ENCODE peak calls at places on chromosomes 5 and 9, in ten cellular contexts. E, P, X, W, U, A, I, F, C and Q are unnamed samples. For H3K27me3, the result is how much of the 10 kb centered on the place peaks cover.

GRCh38 chr5:87120518-87121314 is 147.0 kb upstream of the RASA1 start:
- DNase-seq in U (peak), X (no peak), E (no peak), I (peak), P (peak), A (peak), W (peak), C (no peak), F (no peak), Q (peak)

GRCh38 chr9:130535818-130536521 is 43.4 kb upstream of the FUBP3 start:
- DNase-seq in X (no peak), P (peak), I (no peak), A (peak), C (no peak), U (peak), E (peak), W (no peak), F (peak), Q (no peak)

GRCh38 chr9:6641561-6641960 is 4.0 kb downstream of the GLDC start:
- DNase-seq in A (no peak), I (no peak), C (no peak), U (peak), P (no peak), X (no peak), E (no peak), W (no peak), F (no peak), Q (no peak)

GRCh38 chr9:546797-547223 is 294.7 kb upstream of the DMRT1 start:
- DNase-seq in P (peak), X (no peak), E (peak), C (no peak), A (peak), F (no peak), I (no peak), U (peak), W (no peak), Q (no peak)

GRCh38 chr9:70049672-70050271 is 6.1 kb downstream of the MAMDC2 start:
- DNase-seq in I (no peak), C (peak), X (no peak), F (peak), P (peak), A (peak), W (no peak), U (peak), E (no peak), Q (no peak)

GRCh38 chr5:170402508-170402907 is 13.3 kb upstream of the KCNMB1 start:
- DNase-seq in U (no peak), P (no peak), X (no peak), C (no peak), E (no peak), W (no peak), I (no peak), A (no peak), F (no peak), Q (no peak)

GRCh38 chr5:74309050-74309449 is 331.5 kb downstream of the ENC1 start:
- DNase-seq in W (no peak), A (no peak), E (no peak), X (no peak), U (no peak), C (no peak), P (no peak), I (no peak), F (no peak), Q (no peak)

GRCh38 chr5:119386945-119387344 is 31.1 kb downstream of the TNFAIP8 start:
- DNase-seq in A (peak), F (no peak), X (no peak), U (no peak), W (no peak), C (no peak), E (no peak), I (no peak), P (peak), Q (no peak)

GRCh38 chr5:117133198-117133597 is 558.6 kb upstream of the SEMA6A start:
- DNase-seq in X (no peak), P (no peak), C (no peak), F (no peak), I (no peak), U (no peak), A (no peak), W (no peak), E (no peak), Q (no peak)

GRCh38 chr9:129278391-129279237 is 100.6 kb upstream of the IER5L start:
- DNase-seq in F (no peak), I (no peak), C (peak), P (no peak), U (peak), X (no peak), E (peak), W (peak), A (peak), Q (no peak)

GRCh38 chr9:125585503-125586172 is 121.4 kb downstream of the MAPKAP1 start:
- DNase-seq in I (no peak), W (no peak), F (no peak), P (no peak), U (no peak), E (no peak), C (no peak), X (no peak), A (no peak), Q (no peak)

GRCh38 chr5:151048526-151048925 is 28.1 kb downstream of the GPX3 start:
- DNase-seq in E (peak), I (no peak), A (no peak), U (peak), P (peak), W (no peak), X (no peak), F (no peak), C (no peak), Q (no peak)

GRCh38 chr9:116039893-116040292 is 113.7 kb upstream of the PAPPA start:
- DNase-seq in W (no peak), P (no peak), F (no peak), X (no peak), I (no peak), E (no peak), A (no peak), U (no peak), C (no peak), Q (no peak)

GRCh38 chr5:148931453-148932057 is 105.1 kb downstream of the ADRB2 start:
- DNase-seq in U (no peak), F (no peak), C (no peak), E (no peak), A (no peak), X (no peak), P (no peak), I (no peak), W (no peak), Q (no peak)

DNA sequence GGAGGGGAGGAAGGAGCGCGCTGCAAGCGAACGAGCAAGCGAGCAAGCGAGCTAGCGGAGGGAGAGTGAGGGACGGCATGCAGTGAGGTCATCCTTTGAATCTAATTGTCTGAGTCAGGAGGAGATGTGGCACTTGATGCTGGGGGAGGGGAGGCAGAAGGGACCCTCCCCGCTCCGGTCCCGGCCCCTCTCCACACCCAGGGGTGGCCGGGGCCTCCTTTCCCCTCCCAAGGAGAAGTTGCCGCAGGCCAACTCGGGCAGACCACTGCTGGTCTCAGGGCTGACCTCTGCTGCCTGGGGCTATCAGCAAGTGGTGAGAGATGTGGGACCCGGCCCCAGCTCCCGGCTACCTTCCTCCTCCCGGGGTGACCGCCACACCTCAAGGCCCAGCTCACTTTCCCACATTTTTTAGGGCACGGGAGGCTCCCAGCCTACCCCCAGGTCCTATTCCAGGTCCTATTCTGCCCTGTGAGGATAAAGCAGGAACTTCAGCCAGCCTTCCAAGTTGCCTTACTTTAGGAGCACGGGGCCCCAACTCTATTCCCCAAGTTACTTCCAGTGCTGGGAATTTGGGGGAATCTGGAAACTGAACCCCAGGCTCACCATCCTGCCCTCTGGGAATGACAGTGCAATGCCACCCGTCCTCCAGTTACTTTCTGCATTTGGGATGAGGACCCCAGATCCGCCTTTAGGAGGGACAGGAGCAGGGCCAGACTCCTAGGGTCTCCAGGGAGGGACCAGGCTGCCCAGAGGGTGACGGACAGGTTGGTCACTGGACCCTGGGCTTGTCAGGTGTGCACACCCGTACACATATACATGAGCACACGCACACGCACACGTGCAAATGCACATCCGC is 11.1 kb downstream of the CNTFR start:
- DNase-seq in C (no peak), E (peak), P (peak), A (peak), U (peak), X (no peak), F (no peak), W (peak), I (no peak), Q (no peak)
- H3K27me3 ChIP-seq in C (under half), E (under half), P (under half), A (under half), U (under half), X (half or more), F (under half), W (half or more), I (under half), Q (under half)

DNA sequence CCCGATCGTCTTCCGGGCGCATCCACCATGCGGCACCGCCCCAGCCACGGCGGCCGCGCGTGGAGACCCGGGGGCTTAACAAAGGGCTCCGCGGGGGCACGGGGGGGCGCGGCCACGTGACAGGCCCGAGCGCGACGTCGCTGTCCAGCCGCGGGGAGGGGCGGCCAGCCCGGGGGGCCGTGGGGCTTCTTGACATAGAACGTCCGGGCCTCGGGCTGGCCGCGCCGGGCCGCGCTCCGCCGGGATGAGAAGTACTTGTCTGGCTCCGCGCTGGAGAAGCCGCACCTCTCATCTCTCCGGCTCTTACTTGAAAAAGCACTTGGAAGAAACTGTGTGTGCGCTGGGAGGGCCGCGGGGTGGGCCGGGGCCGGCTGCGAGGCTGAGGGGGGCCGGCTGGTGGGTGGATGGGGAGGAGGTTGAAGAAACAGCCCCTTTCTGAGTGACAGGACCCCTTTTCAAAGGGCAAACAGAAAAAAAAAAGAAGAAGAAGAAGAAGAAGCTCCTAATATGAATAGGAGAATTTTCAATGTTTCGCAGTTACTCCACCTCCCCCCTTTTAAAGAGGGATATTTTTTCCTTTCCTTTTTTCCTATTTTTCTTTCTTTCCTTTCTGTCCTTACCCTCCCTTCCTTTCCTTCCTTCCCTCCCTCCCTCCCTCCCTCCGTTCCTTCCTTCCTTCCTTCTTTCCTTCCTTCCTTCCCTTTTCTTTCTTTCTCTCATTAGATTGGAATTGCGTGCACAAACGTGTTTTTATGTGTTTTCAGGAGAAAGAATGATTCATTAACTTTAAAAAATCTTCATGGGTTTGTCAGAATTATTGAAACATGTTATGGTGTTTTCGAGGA is 21.3 kb downstream of the NR2F1 start:
- DNase-seq in F (no peak), P (peak), W (no peak), U (peak), C (peak), I (no peak), E (peak), A (peak), X (peak), Q (no peak)
- H3K27me3 ChIP-seq in F (half or more), P (half or more), W (under half), U (half or more), C (under half), I (half or more), E (half or more), A (under half), X (half or more), Q (under half)

DNA sequence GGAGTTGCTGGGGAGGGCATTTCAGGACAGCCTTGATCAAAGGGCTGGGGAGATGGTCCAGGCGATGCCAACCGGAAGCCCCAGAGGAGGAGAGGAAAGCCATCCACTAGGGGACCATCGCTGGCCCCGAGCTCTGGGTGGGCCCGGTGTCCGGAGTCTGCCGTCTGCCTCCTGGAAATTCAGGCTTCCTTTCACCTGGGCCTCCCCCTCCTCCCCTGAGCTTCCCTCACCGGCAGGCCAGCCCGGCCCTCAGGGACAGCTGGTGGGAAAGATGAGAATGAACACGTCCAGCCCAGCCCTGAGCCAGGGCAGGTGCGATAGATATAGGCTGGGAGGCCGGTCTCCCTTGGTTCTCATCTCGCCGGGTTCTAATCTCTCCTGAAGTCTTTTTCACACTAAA is 17.2 kb downstream of the IRX4 start:
- DNase-seq in F (no peak), U (no peak), X (peak), P (no peak), I (no peak), A (no peak), E (no peak), C (no peak), W (no peak), Q (no peak)
- H3K27me3 ChIP-seq in F (under half), U (under half), X (half or more), P (under half), I (under half), A (under half), E (under half), C (under half), W (under half), Q (under half)

GRCh38 chr5:1417586-1418225 is 27.5 kb downstream of the SLC6A3 start:
- DNase-seq in F (no peak), A (no peak), E (no peak), P (no peak), U (no peak), W (no peak), X (peak), I (no peak), C (peak), Q (no peak)

GRCh38 chr5:1419476-1420210 is 25.6 kb downstream of the SLC6A3 start:
- DNase-seq in C (peak), I (no peak), A (no peak), E (no peak), U (no peak), P (no peak), F (no peak), X (peak), W (no peak), Q (no peak)

GRCh38 chr5:1418921-1419280 is 26.3 kb downstream of the SLC6A3 start:
- DNase-seq in E (no peak), W (no peak), X (no peak), A (no peak), I (no peak), P (no peak), U (no peak), C (no peak), F (no peak), Q (no peak)

GRCh38 chr5:1416856-1417469 is 28.3 kb downstream of the SLC6A3 start:
- DNase-seq in W (no peak), C (peak), F (no peak), P (no peak), U (no peak), I (no peak), E (no peak), X (peak), A (no peak), Q (no peak)

GRCh38 chr5:1418238-1418920 is 26.9 kb downstream of the SLC6A3 start:
- DNase-seq in X (no peak), F (no peak), A (no peak), U (no peak), P (no peak), I (no peak), W (no peak), E (no peak), C (peak), Q (no peak)
- H3K27me3 ChIP-seq in X (under half), F (under half), A (under half), U (under half), P (under half), I (under half), W (under half), E (under half), C (under half), Q (under half)

DNA sequence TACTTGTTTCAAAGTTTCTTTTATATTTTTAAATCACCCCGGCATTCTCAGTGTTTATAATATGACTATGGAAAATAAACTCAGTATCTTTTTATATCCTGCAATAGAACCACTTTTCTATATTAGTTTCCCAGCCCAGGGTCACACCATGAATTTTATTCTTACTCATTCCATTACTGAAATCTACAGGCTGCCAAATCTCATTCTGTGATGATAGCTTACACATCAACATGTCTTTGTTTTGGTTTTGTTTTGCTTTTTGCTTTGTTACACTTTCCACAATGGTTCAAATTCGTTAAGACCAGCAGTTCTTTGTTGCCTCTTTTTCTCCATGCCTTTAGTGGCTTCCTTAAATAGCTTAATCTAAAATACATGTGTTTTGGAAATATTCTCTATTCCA is 1146.1 kb downstream of the MAT2B start:
- DNase-seq in I (no peak), A (no peak), C (no peak), E (no peak), W (no peak), U (no peak), X (no peak), F (no peak), P (no peak), Q (no peak)
- H3K27me3 ChIP-seq in I (under half), A (under half), C (under half), E (under half), W (under half), U (under half), X (under half), F (under half), P (under half), Q (under half)